ENCODE peak calls at places on chromosomes 12 and 14, in six cellular contexts. T, Q, I, N, V and L are unnamed samples.
A peak's percentile ranks its signal among the peaks of the same experiment; 100 is the strongest.

GRCh38 chr12:52820521-52820920 is 6.6 kb upstream of the KRT4 start:
- DNase-seq in T (no peak), Q (no peak), I (no peak), N (no peak), V (no peak), L (no peak)

GRCh38 chr12:79782197-79782890 is 91.6 kb upstream of the PAWR start:
- DNase-seq in T (no peak), Q (no peak), I (no peak), N (peak; percentile 76), V (no peak), L (no peak)

GRCh38 chr14:75913183-75913582 is 68.6 kb downstream of the TGFB3 start:
- DNase-seq in T (no peak), Q (no peak), I (no peak), N (no peak), V (no peak), L (no peak)

GRCh38 chr14:41783403-41783802 is 176.7 kb downstream of the LRFN5 start:
- DNase-seq in T (no peak), Q (no peak), I (no peak), N (no peak), V (no peak), L (no peak)

GRCh38 chr14:92507174-92507768 is 6.3 kb upstream of the RIN3 start:
- DNase-seq in T (no peak), Q (no peak), I (no peak), N (no peak), V (peak; percentile 68), L (no peak)

GRCh38 chr12:47216150-47216677 is 136.5 kb upstream of the AMIGO2 start:
- DNase-seq in T (peak; percentile 62), Q (peak; percentile 73), I (peak; percentile 19), N (no peak), V (no peak), L (peak; percentile 42)

GRCh38 chr14:28482644-28483043 is 283.9 kb upstream of the FOXG1 start:
- DNase-seq in T (no peak), Q (no peak), I (no peak), N (no peak), V (no peak), L (no peak)

GRCh38 chr14:65243766-65244442 is 141.6 kb upstream of the MAX start:
- DNase-seq in T (peak; percentile 6), Q (no peak), I (no peak), N (no peak), V (peak; percentile 51), L (no peak)

GRCh38 chr12:71759941-71760340 is 5.3 kb downstream of the RAB21 start:
- DNase-seq in T (no peak), Q (no peak), I (no peak), N (no peak), V (no peak), L (no peak)